ENCODE peak calls at places on chromosome 7, in four cellular contexts. J, V, H and S are unnamed samples.

GRCh38 chr7:83105948-83106347 is 56.7 kb downstream of the PCLO start:
- DNase-seq in J (no peak), V (no peak), H (no peak), S (no peak)

GRCh38 chr7:28768577-28769147 is 189.5 kb downstream of the TRIL start:
- DNase-seq in J (peak; percentile 44), V (no peak), H (no peak), S (peak; percentile 76)

GRCh38 chr7:66950311-66950710 is 29.3 kb downstream of the TMEM248 start:
- DNase-seq in J (no peak), V (no peak), H (no peak), S (no peak)

GRCh38 chr7:154998481-154998880 is 4.4 kb downstream of the PAXIP1 start:
- DNase-seq in J (no peak), V (no peak), H (no peak), S (no peak)

GRCh38 chr7:55277916-55278315 is 87.2 kb upstream of the LANCL2 start:
- DNase-seq in J (no peak), V (no peak), H (no peak), S (no peak)

GRCh38 chr7:101595766-101596537 is 33.1 kb downstream of the MYL10 start:
- DNase-seq in J (no peak), V (no peak), H (no peak), S (no peak)

GRCh38 chr7:113698556-113699220 is 220.1 kb downstream of the PPP1R3A start:
- DNase-seq in J (peak; percentile 38), V (peak; percentile 4), H (peak; percentile 38), S (no peak)

GRCh38 chr7:87413951-87414381 is 61.5 kb downstream of the ABCB4 start:
- DNase-seq in J (no peak), V (peak; percentile 18), H (no peak), S (peak; percentile 10)

GRCh38 chr7:805261-805660 is 27.0 kb upstream of the SUN1 start:
- DNase-seq in J (no peak), V (no peak), H (peak; percentile 80), S (no peak)

GRCh38 chr7:102834999-102835398 is 77.8 kb upstream of the LRRC17 start:
- DNase-seq in J (no peak), V (peak; percentile 38), H (no peak), S (peak; percentile 64)

GRCh38 chr7:142347091-142347490 is 89.2 kb upstream of the PRSS58 start:
- DNase-seq in J (no peak), V (no peak), H (no peak), S (no peak)

GRCh38 chr7:21507627-21508343 is 35.1 kb upstream of the DNAH11 start:
- DNase-seq in J (no peak), V (peak; percentile 7), H (peak; percentile 27), S (peak; percentile 32)

GRCh38 chr7:129864042-129864441 is 88.7 kb downstream of the UBE2H start:
- DNase-seq in J (no peak), V (no peak), H (no peak), S (no peak)

GRCh38 chr7:38524786-38525185 is 106.4 kb downstream of the AMPH start:
- DNase-seq in J (no peak), V (no peak), H (no peak), S (no peak)

GRCh38 chr7:142345817-142346216 is 88.0 kb upstream of the PRSS58 start:
- DNase-seq in J (no peak), V (no peak), H (no peak), S (no peak)

GRCh38 chr7:117949232-117949631 is 76.0 kb upstream of the CTTNBP2 start:
- DNase-seq in J (no peak), V (no peak), H (no peak), S (no peak)

GRCh38 chr7:36515847-36516246 is 126.2 kb downstream of the ANLN start:
- DNase-seq in J (no peak), V (no peak), H (no peak), S (no peak)

GRCh38 chr7:141864765-141865447 is 23.6 kb upstream of the PRSS37 start:
- DNase-seq in J (no peak), V (no peak), H (no peak), S (no peak)

GRCh38 chr7:42380411-42380810 is 143.4 kb upstream of the GLI3 start:
- DNase-seq in J (no peak), V (no peak), H (no peak), S (no peak)

GRCh38 chr7:96093435-96093834 is 228.5 kb downstream of the SLC25A13 start:
- DNase-seq in J (no peak), V (peak; percentile 50), H (no peak), S (peak; percentile 72)

GRCh38 chr7:47846117-47846836 is 102.0 kb downstream of the PKD1L1 start:
- DNase-seq in J (no peak), V (no peak), H (peak; percentile 57), S (no peak)